ENCODE peak calls at places on chromosomes 5 and 9, in six cellular contexts. C is sigmoid colon, V is HFFc6, D is AG09309, E is left ventricle myocardium inferior, Q is neural crest cell. H is an unnamed sample.

GRCh38 chr5:180860273-180860886 is 696 bp downstream of the ZFP62 start:
- DNase-seq in C (no peak), Q (no peak), E (peak), D (no peak), V (no peak), H (peak)

GRCh38 chr5:113202904-113203716 is 226.5 kb downstream of the DCP2 start:
- DNase-seq in C (peak), V (no peak), Q (peak), D (no peak), E (peak), H (no peak)

GRCh38 chr5:72178910-72179815 is 71.9 kb downstream of the MAP1B start:
- DNase-seq in Q (peak), E (peak), D (peak), C (peak), V (peak), H (no peak)

GRCh38 chr5:142527664-142528295 is 158.1 kb downstream of the FGF1 start:
- DNase-seq in Q (no peak), E (no peak), D (no peak), C (no peak), V (no peak), H (no peak)

GRCh38 chr5:104241051-104241450 is 678.5 kb upstream of the NUDT12 start:
- DNase-seq in V (no peak), Q (no peak), E (no peak), D (peak), C (peak), H (no peak)

GRCh38 chr9:125747765-125748510 is 765 bp downstream of the PBX3 start:
- DNase-seq in V (no peak), C (peak), Q (no peak), E (peak), D (no peak), H (peak)

GRCh38 chr5:67516959-67517358 is 320.4 kb upstream of the CD180 start:
- DNase-seq in C (no peak), V (no peak), E (no peak), Q (no peak), D (no peak), H (no peak)

GRCh38 chr5:110963495-110963894 is 108.0 kb upstream of the TSLP start:
- DNase-seq in E (no peak), D (no peak), V (no peak), C (no peak), Q (no peak), H (no peak)

GRCh38 chr5:643811-644271 is 31.7 kb downstream of the CEP72 start:
- DNase-seq in C (no peak), Q (no peak), V (no peak), D (no peak), E (no peak), H (no peak)

GRCh38 chr9:121350993-121351561 is 19.0 kb downstream of the STOM start:
- DNase-seq in D (peak), E (peak), C (peak), Q (no peak), V (peak), H (no peak)

GRCh38 chr9:13351768-13352386 is 72.4 kb upstream of the MPDZ start:
- DNase-seq in V (peak), D (peak), Q (no peak), E (no peak), C (no peak), H (no peak)

GRCh38 chr5:91052977-91053732 is 330.0 kb downstream of the ARRDC3 start:
- DNase-seq in V (no peak), E (no peak), D (no peak), Q (no peak), C (no peak), H (no peak)

GRCh38 chr9:70962761-70963445 is 158.5 kb downstream of the TRPM3 start:
- DNase-seq in V (no peak), E (no peak), C (no peak), D (no peak), Q (no peak), H (no peak)

GRCh38 chr9:100411472-100412270 is 15.3 kb upstream of the MSANTD3 start:
- DNase-seq in D (peak), V (peak), E (peak), C (peak), Q (peak), H (peak)

GRCh38 chr5:177389368-177390169 is 5.3 kb downstream of the SLC34A1 start:
- DNase-seq in Q (peak), E (no peak), V (peak), C (no peak), D (peak), H (no peak)

GRCh38 chr5:60379907-60380306 is 320.1 kb downstream of the DEPDC1B start:
- DNase-seq in Q (no peak), V (no peak), E (no peak), C (no peak), D (no peak), H (no peak)

DNA sequence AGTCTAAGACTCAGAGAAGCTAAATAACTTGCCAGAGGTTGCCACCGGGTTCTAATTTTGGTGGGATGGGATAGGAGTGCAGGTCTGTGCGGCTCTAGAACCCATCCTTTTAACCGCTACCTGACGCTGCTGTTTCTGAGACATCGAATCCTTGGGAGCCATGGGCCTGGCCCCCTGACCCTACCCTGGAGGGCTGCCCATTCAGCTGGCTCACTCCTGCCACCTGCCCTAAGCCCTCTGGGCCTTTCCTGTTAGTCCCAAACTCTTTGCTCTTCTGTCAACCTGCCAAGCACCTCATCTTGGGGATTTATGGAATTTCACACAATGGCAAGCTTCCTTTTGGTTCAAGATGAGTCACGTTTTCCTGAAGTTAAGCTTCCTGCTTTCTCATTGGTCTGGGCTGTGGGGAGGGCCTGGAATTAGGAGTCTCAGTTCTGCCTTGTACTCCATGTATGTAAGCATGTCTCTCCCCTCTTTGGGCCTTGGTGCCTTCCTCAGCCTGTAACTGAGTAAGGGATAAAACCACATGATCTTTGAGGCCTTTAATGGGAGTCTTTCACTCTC is 26.6 kb downstream of the ENHO start:
- DNase-seq in E (no peak), C (peak), D (no peak), Q (no peak), V (no peak), H (no peak)
- TF ChIP-seq CTCF in E (no peak), C (no peak), D (no peak), Q (no peak), V (no peak), H (no peak)

DNA sequence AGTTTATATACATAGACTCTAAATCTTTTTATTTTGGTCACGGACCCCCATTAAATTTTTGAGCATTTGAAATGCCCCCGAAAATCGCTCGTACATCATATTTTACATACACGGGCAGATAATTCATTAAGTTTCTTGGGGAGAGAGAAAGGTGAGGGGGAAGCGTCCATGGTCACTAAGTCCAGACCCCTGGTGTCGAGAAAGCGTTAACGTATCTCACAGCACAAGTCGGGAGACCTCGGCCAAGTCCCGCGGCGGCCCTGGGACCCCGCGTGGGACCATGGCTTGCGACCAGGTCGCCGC is 794 bp downstream of the PTBP3 start:
- DNase-seq in E (no peak), V (no peak), C (no peak), Q (no peak), D (no peak), H (no peak)
- TF ChIP-seq CTCF in E (no peak), V (peak), C (no peak), Q (peak), D (no peak), H (peak)

GRCh38 chr5:92911293-92911692 is 669.7 kb downstream of the NR2F1-AS1 start:
- DNase-seq in Q (no peak), V (no peak), D (no peak), C (no peak), E (no peak), H (no peak)

GRCh38 chr5:92908952-92909351 is 672.1 kb downstream of the NR2F1-AS1 start:
- DNase-seq in C (no peak), Q (no peak), D (no peak), E (no peak), V (no peak), H (no peak)

GRCh38 chr5:92907914-92908606 is 673.0 kb downstream of the NR2F1-AS1 start:
- DNase-seq in Q (no peak), E (no peak), V (peak), C (no peak), D (peak), H (no peak)

GRCh38 chr5:92911851-92912250 is 669.2 kb downstream of the NR2F1-AS1 start:
- DNase-seq in D (no peak), V (no peak), C (no peak), E (no peak), Q (no peak), H (no peak)

GRCh38 chr5:92909545-92909962 is 671.5 kb downstream of the NR2F1-AS1 start:
- DNase-seq in Q (peak), V (no peak), E (no peak), C (no peak), D (no peak), H (peak)
- TF ChIP-seq CTCF in Q (peak), V (peak), E (peak), C (no peak), D (peak), H (peak)

GRCh38 chr5:56273376-56274005 is 40.4 kb upstream of the ANKRD55 start:
- DNase-seq in D (no peak), Q (no peak), C (no peak), E (no peak), V (no peak), H (no peak)

GRCh38 chr5:56270058-56270457 is 36.9 kb upstream of the ANKRD55 start:
- DNase-seq in V (no peak), D (no peak), Q (no peak), C (no peak), E (no peak), H (no peak)

GRCh38 chr5:56270568-56271392 is 37.6 kb upstream of the ANKRD55 start:
- DNase-seq in V (peak), E (peak), Q (peak), C (peak), D (peak), H (peak)

GRCh38 chr5:56272765-56273164 is 39.6 kb upstream of the ANKRD55 start:
- DNase-seq in E (no peak), Q (no peak), C (no peak), D (no peak), V (no peak), H (no peak)

GRCh38 chr5:56269216-56269927 is 36.2 kb upstream of the ANKRD55 start:
- DNase-seq in V (peak), Q (peak), C (no peak), E (no peak), D (no peak), H (no peak)
- TF ChIP-seq CTCF in V (peak), Q (peak), C (no peak), E (peak), D (peak), H (peak)

GRCh38 chr9:137709411-137710101 is 90.8 kb downstream of the EHMT1 start:
- DNase-seq in E (no peak), C (no peak), Q (no peak), D (no peak), V (no peak), H (no peak)

GRCh38 chr9:137715321-137715720 is 96.5 kb downstream of the EHMT1 start:
- DNase-seq in C (no peak), V (no peak), E (no peak), Q (no peak), D (no peak), H (no peak)

GRCh38 chr9:137710751-137711150 is 91.9 kb downstream of the EHMT1 start:
- DNase-seq in Q (no peak), E (no peak), C (peak), V (no peak), D (no peak), H (no peak)

GRCh38 chr9:137708590-137709284 is 89.9 kb downstream of the EHMT1 start:
- DNase-seq in E (no peak), D (no peak), Q (no peak), C (no peak), V (no peak), H (no peak)

GRCh38 chr9:137711678-137712105 is 92.9 kb downstream of the EHMT1 start:
- DNase-seq in D (no peak), C (no peak), Q (no peak), V (no peak), E (no peak), H (no peak)
- TF ChIP-seq CTCF in D (no peak), C (no peak), Q (no peak), V (no peak), E (no peak), H (no peak)

GRCh38 chr5:154358410-154359221 is 87.2 kb upstream of the SAP30L start:
- DNase-seq in V (no peak), E (no peak), C (peak), Q (no peak), D (no peak), H (no peak)
- TF ChIP-seq CTCF in V (no peak), E (no peak), C (no peak), Q (no peak), D (no peak), H (no peak)

GRCh38 chr9:130933114-130934046 is 5.7 kb downstream of the FIBCD1 start:
- DNase-seq in D (peak), Q (no peak), C (no peak), E (no peak), V (peak), H (no peak)
- TF ChIP-seq CTCF in D (no peak), Q (no peak), C (peak), E (no peak), V (no peak), H (no peak)

GRCh38 chr5:178417391-178417811 is 172.8 kb downstream of the COL23A1 start:
- DNase-seq in C (no peak), E (no peak), D (no peak), Q (no peak), V (no peak), H (no peak)
- TF ChIP-seq CTCF in C (no peak), E (no peak), D (no peak), Q (no peak), V (no peak), H (peak)

GRCh38 chr5:125298258-125298657 is 551.8 kb upstream of the ZNF608 start:
- DNase-seq in D (no peak), V (no peak), E (no peak), C (no peak), Q (no peak), H (no peak)
- TF ChIP-seq CTCF in D (no peak), V (no peak), E (no peak), C (no peak), Q (no peak), H (no peak)

H was measured in progenitor cell of endocrine pancreas.